ENCODE peak calls at places on chromosome 3, in four cellular contexts. H, W, O and C are unnamed samples.

GRCh38 chr3:45864760-45865567 is 21.4 kb upstream of the CCR9 start:
- DNase-seq in W (no peak), H (no peak), O (no peak), C (no peak)

GRCh38 chr3:128879991-128880390 is 571 bp downstream of the ACAD9 start:
- DNase-seq in H (no peak), W (no peak), O (no peak), C (no peak)

GRCh38 chr3:151766454-151766853 is 32.7 kb downstream of the AADACL2 start:
- DNase-seq in H (no peak), W (no peak), O (peak; percentile 60), C (no peak)

GRCh38 chr3:49639551-49639950 is 34.6 kb upstream of the APEH start:
- DNase-seq in W (no peak), H (no peak), O (no peak), C (no peak)

GRCh38 chr3:88195951-88196434 is 46.2 kb downstream of the C3orf38 start:
- DNase-seq in H (no peak), W (no peak), O (no peak), C (no peak)

GRCh38 chr3:70736009-70736408 is 423.6 kb upstream of the MDFIC2 start:
- DNase-seq in H (no peak), O (no peak), W (no peak), C (no peak)

GRCh38 chr3:26106119-26106690 is 316.3 kb downstream of the OXSM start:
- DNase-seq in O (no peak), W (no peak), H (no peak), C (no peak)

GRCh38 chr3:129162729-129163579 is 2.1 kb upstream of the ISY1 start:
- DNase-seq in H (peak; percentile 29), O (no peak), W (peak; percentile 31), C (peak; percentile 32)

GRCh38 chr3:121995190-121996137 is 26.6 kb downstream of the ILDR1 start:
- DNase-seq in H (peak; percentile 52), O (peak; percentile 53), W (peak; percentile 21), C (peak; percentile 61)

GRCh38 chr3:45910892-45911291 is 24.5 kb downstream of the CCR9 start:
- DNase-seq in O (no peak), H (no peak), W (no peak), C (no peak)

GRCh38 chr3:34396945-34397344 is 598.5 kb downstream of the PDCD6IP start:
- DNase-seq in H (no peak), O (no peak), W (no peak), C (no peak)

GRCh38 chr3:120596116-120596852 is at the start of gene NDUFB4:
- DNase-seq in W (peak; percentile 96), H (peak; percentile 98), O (peak; percentile 95), C (peak; percentile 93)
- TF ChIP-seq ELF1 in W (peak; percentile 18), H (peak; percentile 56), O (no peak), C (no peak)

DNA sequence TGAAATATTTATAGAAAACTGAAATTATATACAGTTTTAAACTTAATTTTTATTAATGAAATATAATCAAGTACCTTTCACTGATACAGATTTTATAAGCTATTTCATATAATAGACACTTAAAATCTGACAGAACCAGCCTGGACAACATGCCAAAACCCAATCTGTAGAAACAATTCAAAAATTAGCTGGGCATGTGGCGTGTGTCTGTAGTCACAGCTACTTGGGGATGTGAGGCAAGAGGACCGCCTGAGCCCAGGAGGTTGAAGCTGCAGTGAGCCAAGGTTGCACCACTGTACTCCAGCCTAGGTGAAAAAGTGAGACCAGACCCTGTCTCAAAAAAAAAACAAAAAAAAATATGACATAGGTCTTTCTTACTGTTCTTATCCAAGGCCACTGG is 238.3 kb upstream of the MANF start:
- DNase-seq in H (no peak), W (no peak), O (no peak), C (no peak)
- TF ChIP-seq ELF1 in H (no peak), W (no peak), O (no peak), C (no peak)

DNA sequence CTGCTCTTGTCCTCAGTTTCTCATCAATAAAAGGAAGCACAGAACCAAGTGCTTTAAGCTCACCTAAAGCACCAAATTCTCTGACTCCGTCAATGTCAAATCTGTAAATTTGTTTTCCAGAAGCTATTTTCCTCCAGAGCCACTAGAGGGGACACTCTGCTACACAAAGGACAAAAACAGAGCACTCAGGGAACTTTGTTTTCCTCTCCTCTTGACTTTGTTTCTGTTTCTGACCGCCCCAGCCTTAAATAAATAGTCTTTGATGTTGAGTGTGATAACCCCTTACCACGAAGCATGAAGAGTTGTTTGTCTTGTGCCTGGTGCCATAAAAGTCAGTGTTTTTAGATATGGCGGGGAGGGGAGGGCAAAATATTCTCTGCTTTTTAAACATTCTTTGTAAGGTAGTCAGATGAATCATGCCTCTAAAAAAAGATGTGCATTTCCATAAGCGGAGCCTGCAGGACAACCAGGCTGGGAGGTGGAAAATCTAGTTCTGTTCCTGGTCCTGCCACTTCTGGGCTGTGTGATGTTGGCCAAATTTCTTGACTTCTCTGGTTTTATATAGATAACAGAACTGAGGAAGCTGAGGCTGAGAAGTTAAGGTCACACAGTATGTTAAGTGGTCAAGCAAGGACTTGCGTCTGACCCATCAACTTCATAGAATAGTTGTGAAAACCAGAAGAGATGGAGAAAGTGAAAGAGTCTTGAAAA is 7.3 kb upstream of the ZBTB38 start:
- DNase-seq in W (peak; percentile 50), O (peak; percentile 59), H (peak; percentile 98), C (peak; percentile 70)
- TF ChIP-seq ELF1 in W (peak; percentile 36), O (no peak), H (peak; percentile 31), C (no peak)

DNA sequence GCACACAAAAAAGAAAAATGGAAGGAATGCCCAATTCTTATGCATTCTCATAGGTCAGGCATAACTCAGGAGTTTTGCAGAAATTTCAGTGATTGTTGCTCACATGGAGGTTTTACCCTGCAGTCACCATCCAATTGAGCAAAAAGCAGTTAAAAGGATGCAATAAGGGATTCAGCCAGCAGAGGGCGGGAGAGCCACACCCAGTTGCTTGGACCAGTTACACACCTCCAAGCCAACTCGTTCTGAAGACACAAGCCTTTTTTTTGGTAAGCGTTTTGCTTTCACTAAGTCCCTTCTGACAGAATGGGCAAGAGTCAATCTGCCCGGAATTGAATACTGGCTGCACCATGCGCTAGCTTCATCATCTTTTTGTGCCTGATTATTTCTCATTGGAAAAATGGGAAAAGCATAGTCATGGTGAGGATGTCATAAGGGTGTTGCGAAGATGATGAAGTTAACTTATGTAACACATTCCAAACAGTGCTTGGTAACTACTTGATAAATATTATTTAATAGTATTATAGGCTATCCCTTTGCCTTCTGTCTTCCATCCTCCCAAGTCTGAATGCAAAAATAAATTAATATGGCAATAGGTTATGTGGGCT is 154.4 kb upstream of the SGO1 start:
- DNase-seq in W (peak; percentile 80), H (peak; percentile 62), O (peak; percentile 38), C (peak; percentile 49)
- TF ChIP-seq ELF1 in W (no peak), H (no peak), O (no peak), C (no peak)

DNA sequence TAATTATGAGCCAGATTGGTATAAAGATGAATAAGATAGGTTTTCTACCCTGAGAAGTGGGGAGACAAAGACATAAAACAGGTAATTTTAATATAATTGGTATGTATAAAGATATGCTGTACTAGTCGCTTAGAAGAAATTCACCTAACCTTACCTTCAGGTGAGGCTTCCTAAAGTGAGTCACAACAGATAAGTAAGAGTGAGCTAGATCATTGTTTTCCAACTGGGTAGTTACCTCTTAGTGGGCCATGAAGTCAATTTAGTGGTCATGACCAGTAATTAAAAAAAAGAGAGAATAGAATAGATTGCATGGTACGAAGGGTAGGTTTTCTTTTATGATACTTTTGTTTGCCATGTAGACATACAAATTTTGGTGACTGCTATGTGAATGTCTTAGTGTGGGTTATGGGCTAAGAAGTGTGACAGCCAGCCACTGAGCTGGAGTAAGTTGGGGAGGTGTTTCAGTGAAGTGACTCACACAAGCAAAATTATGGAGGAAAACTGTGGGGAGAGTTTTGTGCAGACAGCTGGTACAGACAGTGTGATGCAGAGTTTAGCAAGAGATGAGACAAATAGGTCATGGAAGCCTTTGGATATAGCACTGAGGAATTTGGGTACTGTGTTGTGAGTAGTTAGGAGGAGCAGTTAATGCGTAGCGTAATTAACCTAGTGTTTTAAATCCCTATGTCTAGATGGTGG is 8.2 kb downstream of the TRNT1 start:
- DNase-seq in W (no peak), O (no peak), H (no peak), C (no peak)
- TF ChIP-seq ELF1 in W (no peak), O (no peak), H (no peak), C (no peak)

DNA sequence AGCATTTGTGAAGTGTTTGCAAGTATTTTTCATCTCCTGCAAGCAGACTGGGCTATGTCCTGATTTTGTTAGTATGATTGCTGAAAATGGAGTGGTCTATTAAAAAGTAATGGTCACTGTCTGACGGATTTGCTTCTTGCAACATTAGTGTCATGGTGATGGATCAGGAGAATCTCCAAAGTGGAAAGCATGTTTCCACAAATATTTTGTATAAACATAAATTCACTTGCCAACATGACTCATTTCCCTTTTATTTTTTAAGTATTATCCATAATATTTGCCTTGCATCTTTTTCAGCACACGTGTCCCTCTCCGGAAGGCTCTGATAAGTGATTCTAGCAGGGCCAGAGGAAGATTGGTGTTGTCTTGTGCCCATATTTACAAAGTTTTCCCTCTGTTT is 27.4 kb upstream of the CACNA2D3 start:
- DNase-seq in W (no peak), H (no peak), O (no peak), C (no peak)
- TF ChIP-seq ELF1 in W (no peak), H (no peak), O (no peak), C (no peak)

GRCh38 chr3:38168988-38169363 is 3.6 kb downstream of the OXSR1 start:
- DNase-seq in W (no peak), H (no peak), O (no peak), C (no peak)
- TF ChIP-seq ELF1 in W (no peak), H (no peak), O (no peak), C (no peak)